ENCODE peak calls at places on chromosomes 11 and 22, in seven cellular contexts. H, B, U, A, T, L and X are unnamed samples.
A peak's percentile ranks its signal among the peaks of the same experiment; 100 is the strongest.

GRCh38 chr11:108880510-108880909 is 215.6 kb downstream of the DDX10 start:
- DNase-seq in B (no peak), A (peak; percentile 31), T (no peak), U (no peak), L (peak; percentile 95), H (no peak), X (no peak)

GRCh38 chr22:17381237-17381913 is 12.1 kb downstream of the CECR2 start:
- DNase-seq in U (no peak), H (no peak), B (no peak), L (no peak), T (no peak), A (no peak), X (no peak)

GRCh38 chr11:112523477-112523876 is 262.8 kb upstream of the PLET1 start:
- DNase-seq in B (no peak), U (no peak), H (peak; percentile 44), A (no peak), L (peak; percentile 96), T (peak; percentile 19), X (peak; percentile 68)

GRCh38 chr11:125183641-125184040 is 19.1 kb downstream of the PKNOX2 start:
- DNase-seq in U (no peak), A (no peak), B (no peak), L (no peak), T (no peak), H (no peak), X (no peak)

GRCh38 chr11:82858556-82859091 is 41.6 kb downstream of the PRCP start:
- DNase-seq in U (no peak), L (peak; percentile 75), A (peak; percentile 71), H (peak; percentile 25), B (no peak), T (no peak), X (no peak)

GRCh38 chr11:86610559-86611341 is 61.7 kb downstream of the ME3 start:
- DNase-seq in L (no peak), U (no peak), B (no peak), T (no peak), A (no peak), H (no peak), X (no peak)

GRCh38 chr22:39369186-39369585 is 19.4 kb downstream of the SYNGR1 start:
- DNase-seq in B (no peak), L (no peak), T (no peak), H (no peak), A (no peak), U (no peak), X (no peak)

GRCh38 chr11:61602775-61603569 is 22.1 kb upstream of the SYT7 start:
- DNase-seq in T (peak; percentile 67), B (peak; percentile 94), L (peak; percentile 90), H (peak; percentile 98), A (peak; percentile 96), U (no peak), X (peak; percentile 87)

GRCh38 chr11:2404735-2405196 is 4.2 kb downstream of the TSSC4 start:
- DNase-seq in A (no peak), L (no peak), H (no peak), B (no peak), T (no peak), U (no peak), X (no peak)

GRCh38 chr22:37525073-37525745 is 6.0 kb upstream of the CARD10 start:
- DNase-seq in B (peak; percentile 80), A (peak; percentile 84), T (peak; percentile 78), U (peak; percentile 65), H (peak; percentile 94), L (peak; percentile 46), X (peak; percentile 84)

GRCh38 chr11:72245232-72245816 is 1.3 kb upstream of the PHOX2A start:
- DNase-seq in U (no peak), L (no peak), H (no peak), B (no peak), T (no peak), A (no peak), X (no peak)
- H3K4me3 ChIP-seq in U (no peak overlapping the region), L (no peak overlapping the region), H (no peak overlapping the region), B (no peak overlapping the region), T (no peak overlapping the region), A (no peak overlapping the region), X (no peak overlapping the region)

GRCh38 chr11:55795256-55795655 is at the start of gene OR5D14:
- DNase-seq in U (no peak), A (no peak), L (no peak), B (no peak), H (no peak), T (no peak), X (no peak)
- H3K9me3 ChIP-seq in U (no peaks in the 10 kb centered on the region), A (peaks cover 4% of the 10 kb centered on the region), L (peaks cover 13% of the 10 kb centered on the region), B (no peaks in the 10 kb centered on the region), H (peaks cover 5% of the 10 kb centered on the region), T (no peaks in the 10 kb centered on the region), X (no peaks in the 10 kb centered on the region)

GRCh38 chr11:77123591-77123990 is 4.5 kb upstream of the MYO7A start:
- DNase-seq in T (no peak), B (peak; percentile 44), U (peak; percentile 60), L (no peak), H (no peak), A (no peak), X (no peak)
- H3K36me3 ChIP-seq in T (peaks cover 9% of the 10 kb centered on the region), B (no peaks in the 10 kb centered on the region), U (peaks cover 7% of the 10 kb centered on the region), L (no peaks in the 10 kb centered on the region), H (no peaks in the 10 kb centered on the region), A (peaks cover 24% of the 10 kb centered on the region), X (peaks cover 3% of the 10 kb centered on the region)

DNA sequence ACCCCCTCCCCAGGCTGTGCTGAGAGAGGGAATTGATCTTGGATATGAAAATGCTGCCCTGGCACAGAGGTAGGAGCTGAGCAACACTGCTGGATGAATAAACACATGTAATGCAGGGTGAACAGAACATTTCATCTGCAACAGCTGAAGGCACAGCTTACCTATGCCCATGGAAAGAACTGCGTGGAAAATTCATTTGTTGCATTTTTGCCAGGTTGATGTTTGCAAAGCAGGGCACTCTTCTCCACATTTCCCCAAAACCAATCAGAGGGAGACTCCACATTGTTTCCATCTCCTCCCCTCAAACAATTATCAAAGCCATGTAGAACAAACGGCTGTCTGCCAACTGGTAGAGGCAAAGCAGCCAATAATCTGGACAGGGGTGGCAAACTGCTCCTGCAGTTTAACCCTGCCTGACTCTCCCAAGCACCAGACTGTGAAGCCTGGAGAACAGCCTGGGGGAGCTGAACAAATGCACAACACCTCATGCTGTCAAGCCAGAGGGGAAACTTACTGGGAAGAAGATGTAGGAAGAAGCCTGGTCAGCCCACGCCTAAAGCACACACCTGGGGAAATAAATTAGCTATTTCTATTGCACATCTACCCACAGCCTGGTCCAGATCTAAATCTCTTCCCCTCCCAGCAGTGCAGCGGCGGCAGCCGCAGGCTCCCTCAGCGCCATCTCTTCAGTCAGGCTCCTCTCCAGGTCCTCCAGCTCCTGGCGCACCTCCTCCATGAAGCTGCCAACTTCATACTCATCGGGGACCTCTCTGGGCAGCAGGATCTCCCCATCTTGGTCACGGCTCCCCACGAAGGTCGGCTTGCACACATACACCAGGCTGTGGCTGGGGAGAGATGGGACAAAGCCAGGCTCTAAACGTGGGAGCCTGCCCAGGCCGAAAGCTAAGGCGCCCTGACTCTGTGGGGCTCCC is 44.3 kb downstream of the DKK3 start:
- DNase-seq in A (no peak), B (peak; percentile 43), U (no peak), T (no peak), H (no peak), L (no peak), X (peak; percentile 70)
- H3K4me3 ChIP-seq in A (no peak overlapping the region), B (no peak overlapping the region), U (no peak overlapping the region), T (no peak overlapping the region), H (no peak overlapping the region), L (no peak overlapping the region), X (no peak overlapping the region)

DNA sequence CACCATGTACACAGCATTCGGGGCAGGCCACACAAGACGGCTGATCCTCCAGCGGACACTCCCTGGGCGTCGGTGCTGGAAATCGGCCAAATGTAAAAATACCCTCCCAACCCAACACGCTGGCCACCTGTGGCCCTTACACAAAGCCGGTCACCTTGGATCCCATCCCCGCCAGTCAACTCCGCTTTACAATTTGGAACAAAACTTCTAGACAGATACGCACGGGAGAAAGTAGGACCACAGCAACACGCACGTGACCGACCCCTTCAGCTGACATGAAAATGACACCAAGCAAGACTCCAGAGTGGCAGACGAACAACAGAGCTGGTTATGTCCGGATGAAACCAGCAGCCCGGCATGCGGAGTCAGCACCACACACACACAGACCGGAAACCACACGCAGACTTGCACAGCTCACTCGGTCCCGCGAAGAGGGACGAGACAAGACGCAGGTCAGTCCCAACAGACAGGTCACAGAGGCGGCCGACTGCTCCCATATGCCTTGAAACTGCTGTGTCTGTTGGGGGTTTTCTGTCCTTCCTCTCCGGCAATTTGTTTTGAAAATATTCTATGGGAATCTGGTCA is 366.6 kb downstream of the SHANK2 start:
- DNase-seq in T (no peak), U (peak; percentile 56), H (no peak), A (peak; percentile 11), L (peak; percentile 15), B (peak; percentile 49), X (no peak)
- H3K9me3 ChIP-seq in T (no peaks in the 10 kb centered on the region), U (no peaks in the 10 kb centered on the region), H (no peaks in the 10 kb centered on the region), A (peaks cover 5% of the 10 kb centered on the region), L (no peaks in the 10 kb centered on the region), B (no peaks in the 10 kb centered on the region), X (peaks cover 1% of the 10 kb centered on the region)

GRCh38 chr11:44049832-44050231 is 2.1 kb downstream of the ACCSL start:
- DNase-seq in H (no peak), L (no peak), B (no peak), U (no peak), A (no peak), T (no peak), X (no peak)
- H3K36me3 ChIP-seq in H (no peaks in the 10 kb centered on the region), L (no peaks in the 10 kb centered on the region), B (no peaks in the 10 kb centered on the region), U (no peaks in the 10 kb centered on the region), A (no peaks in the 10 kb centered on the region), T (no peaks in the 10 kb centered on the region), X (no peaks in the 10 kb centered on the region)

GRCh38 chr22:50693462-50693861 is 20.8 kb downstream of the SHANK3 start:
- DNase-seq in L (no peak), T (no peak), A (no peak), H (no peak), U (no peak), B (no peak), X (no peak)
- H3K4me3 ChIP-seq in L (no peak overlapping the region), T (no peak overlapping the region), A (no peak overlapping the region), H (no peak overlapping the region), U (no peak overlapping the region), B (no peak overlapping the region), X (no peak overlapping the region)

DNA sequence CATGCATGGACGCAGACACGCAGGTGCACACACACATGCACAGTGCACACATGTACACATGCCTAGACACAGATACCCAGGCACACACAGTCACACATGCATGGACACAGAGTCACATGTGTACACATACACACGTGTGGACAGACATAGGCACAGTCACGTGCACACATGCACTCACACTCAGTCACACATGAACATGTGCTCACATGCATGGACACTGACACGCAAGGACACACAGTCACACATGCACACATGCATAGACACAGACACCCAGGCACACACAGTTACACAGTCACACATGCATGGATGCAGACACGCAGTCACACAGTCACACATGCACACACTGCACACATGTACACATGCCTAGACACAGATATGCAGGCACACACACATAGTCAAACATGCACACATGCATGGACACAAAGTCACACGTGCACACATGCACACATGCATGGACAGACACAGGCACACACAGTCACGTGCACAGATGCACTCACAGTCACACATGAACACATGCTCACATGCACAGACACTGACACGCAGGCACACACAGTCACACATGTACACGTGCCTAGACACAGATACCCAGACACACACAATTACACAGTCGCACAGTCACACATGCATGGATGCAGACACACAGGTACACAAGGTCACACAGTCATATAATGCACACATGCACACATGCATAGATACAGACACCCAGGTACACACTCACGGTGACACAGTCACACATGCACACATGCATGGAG is 16.8 kb downstream of the MUC2 start:
- DNase-seq in H (no peak), U (peak; percentile 20), B (peak; percentile 4), L (no peak), T (no peak), A (no peak), X (peak; percentile 22)
- H3K9me3 ChIP-seq in H (peaks cover 5% of the 10 kb centered on the region), U (no peaks in the 10 kb centered on the region), B (no peaks in the 10 kb centered on the region), L (no peaks in the 10 kb centered on the region), T (no peaks in the 10 kb centered on the region), A (peaks cover 8% of the 10 kb centered on the region), X (no peaks in the 10 kb centered on the region)